ENCODE peak calls at places on chromosomes 13 and 19, in ten cellular contexts. One of them, this sample, is unnamed.
A peak's percentile ranks its signal among the peaks of the same experiment; 100 is the strongest.

GRCh38 chr13:71525004-71525403 is 342.0 kb downstream of the DACH1 start:
- DNase-seq in hippocampal formation: no peak
- DNase-seq in HTR-8/SVneo: no peak
- DNase-seq in RPMI7951: no peak
- DNase-seq in nucleus accumbens: no peak
- DNase-seq in NT2/D1: no peak
- DNase-seq in endothelial cell: no peak
- DNase-seq in AG09319: no peak
- DNase-seq in stimulated activated CD4-positive, alpha-beta T cell treated with anti-CD3 and anti-CD28 coated beads, Interleukin-1b, Interleukin-23, amount 100 ng/mL, for 24 hours: no peak
- DNase-seq in T-helper 17 cell: no peak
- DNase-seq in this sample: no peak

GRCh38 chr19:2277138-2277537 is 4.8 kb downstream of the PEAK3 start:
- DNase-seq in hippocampal formation: no peak
- DNase-seq in HTR-8/SVneo: no peak
- DNase-seq in RPMI7951: no peak
- DNase-seq in nucleus accumbens: no peak
- DNase-seq in NT2/D1: no peak
- DNase-seq in endothelial cell: no peak
- DNase-seq in AG09319: no peak
- DNase-seq in stimulated activated CD4-positive, alpha-beta T cell treated with anti-CD3 and anti-CD28 coated beads, Interleukin-1b, Interleukin-23, amount 100 ng/mL, for 24 hours: no peak
- DNase-seq in T-helper 17 cell: no peak
- DNase-seq in this sample: no peak

GRCh38 chr13:44294868-44295267 is 78.8 kb upstream of the SERP2 start:
- DNase-seq in hippocampal formation: no peak
- DNase-seq in HTR-8/SVneo: no peak
- DNase-seq in RPMI7951: no peak
- DNase-seq in nucleus accumbens: no peak
- DNase-seq in NT2/D1: no peak
- DNase-seq in endothelial cell: no peak
- DNase-seq in AG09319: no peak
- DNase-seq in stimulated activated CD4-positive, alpha-beta T cell treated with anti-CD3 and anti-CD28 coated beads, Interleukin-1b, Interleukin-23, amount 100 ng/mL, for 24 hours: no peak
- DNase-seq in T-helper 17 cell: no peak
- DNase-seq in this sample: no peak

GRCh38 chr19:19386373-19386869 is 19.1 kb upstream of the GATAD2A start:
- DNase-seq in hippocampal formation: no peak
- DNase-seq in HTR-8/SVneo: no peak
- DNase-seq in RPMI7951: no peak
- DNase-seq in nucleus accumbens: no peak
- DNase-seq in NT2/D1: no peak
- DNase-seq in endothelial cell: no peak
- DNase-seq in AG09319: no peak
- DNase-seq in stimulated activated CD4-positive, alpha-beta T cell treated with anti-CD3 and anti-CD28 coated beads, Interleukin-1b, Interleukin-23, amount 100 ng/mL, for 24 hours: no peak
- DNase-seq in T-helper 17 cell: peak; percentile 36
- DNase-seq in this sample: no peak

GRCh38 chr19:2037676-2038255 is 13.3 kb downstream of the MKNK2 start:
- DNase-seq in hippocampal formation: no peak
- DNase-seq in HTR-8/SVneo: no peak
- DNase-seq in RPMI7951: no peak
- DNase-seq in nucleus accumbens: no peak
- DNase-seq in NT2/D1: no peak
- DNase-seq in endothelial cell: no peak
- DNase-seq in AG09319: no peak
- DNase-seq in stimulated activated CD4-positive, alpha-beta T cell treated with anti-CD3 and anti-CD28 coated beads, Interleukin-1b, Interleukin-23, amount 100 ng/mL, for 24 hours: no peak
- DNase-seq in T-helper 17 cell: no peak
- DNase-seq in this sample: no peak

GRCh38 chr13:46170687-46171086 is 11.3 kb downstream of the LCP1 start:
- DNase-seq in hippocampal formation: no peak
- DNase-seq in HTR-8/SVneo: no peak
- DNase-seq in RPMI7951: peak; percentile 38
- DNase-seq in nucleus accumbens: no peak
- DNase-seq in NT2/D1: no peak
- DNase-seq in endothelial cell: peak; percentile 15
- DNase-seq in AG09319: no peak
- DNase-seq in stimulated activated CD4-positive, alpha-beta T cell treated with anti-CD3 and anti-CD28 coated beads, Interleukin-1b, Interleukin-23, amount 100 ng/mL, for 24 hours: no peak
- DNase-seq in T-helper 17 cell: peak; percentile 24
- DNase-seq in this sample: no peak

GRCh38 chr13:46906440-46906839 is 9.6 kb upstream of the HTR2A start:
- DNase-seq in hippocampal formation: no peak
- DNase-seq in HTR-8/SVneo: no peak
- DNase-seq in RPMI7951: no peak
- DNase-seq in nucleus accumbens: no peak
- DNase-seq in NT2/D1: no peak
- DNase-seq in endothelial cell: no peak
- DNase-seq in AG09319: no peak
- DNase-seq in stimulated activated CD4-positive, alpha-beta T cell treated with anti-CD3 and anti-CD28 coated beads, Interleukin-1b, Interleukin-23, amount 100 ng/mL, for 24 hours: no peak
- DNase-seq in T-helper 17 cell: no peak
- DNase-seq in this sample: no peak

GRCh38 chr19:10762656-10763055 is 44.8 kb downstream of the DNM2 start:
- DNase-seq in hippocampal formation: no peak
- DNase-seq in HTR-8/SVneo: no peak
- DNase-seq in RPMI7951: no peak
- DNase-seq in nucleus accumbens: no peak
- DNase-seq in NT2/D1: no peak
- DNase-seq in endothelial cell: no peak
- DNase-seq in AG09319: no peak
- DNase-seq in stimulated activated CD4-positive, alpha-beta T cell treated with anti-CD3 and anti-CD28 coated beads, Interleukin-1b, Interleukin-23, amount 100 ng/mL, for 24 hours: no peak
- DNase-seq in T-helper 17 cell: peak; percentile 19
- DNase-seq in this sample: no peak

GRCh38 chr19:2495130-2495641 is 19.3 kb downstream of the GADD45B start:
- DNase-seq in hippocampal formation: no peak
- DNase-seq in HTR-8/SVneo: no peak
- DNase-seq in RPMI7951: peak; percentile 82
- DNase-seq in nucleus accumbens: no peak
- DNase-seq in NT2/D1: no peak
- DNase-seq in endothelial cell: no peak
- DNase-seq in AG09319: no peak
- DNase-seq in stimulated activated CD4-positive, alpha-beta T cell treated with anti-CD3 and anti-CD28 coated beads, Interleukin-1b, Interleukin-23, amount 100 ng/mL, for 24 hours: no peak
- DNase-seq in T-helper 17 cell: peak; percentile 13
- DNase-seq in this sample: no peak

GRCh38 chr19:52336976-52337375 is 933 bp downstream of the ZNF610 start:
- DNase-seq in hippocampal formation: no peak
- DNase-seq in HTR-8/SVneo: no peak
- DNase-seq in RPMI7951: no peak
- DNase-seq in nucleus accumbens: no peak
- DNase-seq in NT2/D1: no peak
- DNase-seq in endothelial cell: peak; percentile 4
- DNase-seq in AG09319: no peak
- DNase-seq in stimulated activated CD4-positive, alpha-beta T cell treated with anti-CD3 and anti-CD28 coated beads, Interleukin-1b, Interleukin-23, amount 100 ng/mL, for 24 hours: no peak
- DNase-seq in T-helper 17 cell: no peak
- DNase-seq in this sample: no peak

GRCh38 chr13:31749929-31750328 is 10.6 kb downstream of the RXFP2 start:
- DNase-seq in hippocampal formation: no peak
- DNase-seq in HTR-8/SVneo: peak; percentile 41
- DNase-seq in RPMI7951: peak; percentile 88
- DNase-seq in nucleus accumbens: no peak
- DNase-seq in NT2/D1: no peak
- DNase-seq in endothelial cell: no peak
- DNase-seq in AG09319: peak; percentile 50
- DNase-seq in stimulated activated CD4-positive, alpha-beta T cell treated with anti-CD3 and anti-CD28 coated beads, Interleukin-1b, Interleukin-23, amount 100 ng/mL, for 24 hours: no peak
- DNase-seq in T-helper 17 cell: no peak
- DNase-seq in this sample: no peak

GRCh38 chr13:20704459-20705069 is 1.1 kb downstream of the IL17D start:
- DNase-seq in hippocampal formation: no peak
- DNase-seq in HTR-8/SVneo: no peak
- DNase-seq in RPMI7951: no peak
- DNase-seq in nucleus accumbens: no peak
- DNase-seq in NT2/D1: no peak
- DNase-seq in endothelial cell: no peak
- DNase-seq in AG09319: no peak
- DNase-seq in stimulated activated CD4-positive, alpha-beta T cell treated with anti-CD3 and anti-CD28 coated beads, Interleukin-1b, Interleukin-23, amount 100 ng/mL, for 24 hours: no peak
- DNase-seq in T-helper 17 cell: no peak
- DNase-seq in this sample: no peak

GRCh38 chr19:41871573-41872383 is 5.3 kb upstream of the CD79A start:
- DNase-seq in hippocampal formation: no peak
- DNase-seq in HTR-8/SVneo: no peak
- DNase-seq in RPMI7951: no peak
- DNase-seq in nucleus accumbens: no peak
- DNase-seq in NT2/D1: no peak
- DNase-seq in endothelial cell: no peak
- DNase-seq in AG09319: no peak
- DNase-seq in stimulated activated CD4-positive, alpha-beta T cell treated with anti-CD3 and anti-CD28 coated beads, Interleukin-1b, Interleukin-23, amount 100 ng/mL, for 24 hours: peak; percentile 54
- DNase-seq in T-helper 17 cell: peak; percentile 47
- DNase-seq in this sample: no peak

GRCh38 chr13:59877933-59878332 is 285.8 kb downstream of the DIAPH3 start:
- DNase-seq in hippocampal formation: no peak
- DNase-seq in HTR-8/SVneo: no peak
- DNase-seq in RPMI7951: no peak
- DNase-seq in nucleus accumbens: no peak
- DNase-seq in NT2/D1: no peak
- DNase-seq in endothelial cell: no peak
- DNase-seq in AG09319: peak; percentile 20
- DNase-seq in stimulated activated CD4-positive, alpha-beta T cell treated with anti-CD3 and anti-CD28 coated beads, Interleukin-1b, Interleukin-23, amount 100 ng/mL, for 24 hours: no peak
- DNase-seq in T-helper 17 cell: no peak
- DNase-seq in this sample: no peak

GRCh38 chr19:50796634-50797428 is 6.6 kb downstream of the ACP4 start:
- DNase-seq in hippocampal formation: no peak
- DNase-seq in HTR-8/SVneo: no peak
- DNase-seq in RPMI7951: no peak
- DNase-seq in nucleus accumbens: no peak
- DNase-seq in NT2/D1: no peak
- DNase-seq in endothelial cell: no peak
- DNase-seq in AG09319: no peak
- DNase-seq in stimulated activated CD4-positive, alpha-beta T cell treated with anti-CD3 and anti-CD28 coated beads, Interleukin-1b, Interleukin-23, amount 100 ng/mL, for 24 hours: no peak
- DNase-seq in T-helper 17 cell: no peak
- DNase-seq in this sample: no peak

GRCh38 chr19:58356236-58356970 is 3.1 kb upstream of the A1BG start:
- DNase-seq in hippocampal formation: no peak
- DNase-seq in HTR-8/SVneo: no peak
- DNase-seq in RPMI7951: no peak
- DNase-seq in nucleus accumbens: no peak
- DNase-seq in NT2/D1: no peak
- DNase-seq in endothelial cell: no peak
- DNase-seq in AG09319: no peak
- DNase-seq in stimulated activated CD4-positive, alpha-beta T cell treated with anti-CD3 and anti-CD28 coated beads, Interleukin-1b, Interleukin-23, amount 100 ng/mL, for 24 hours: no peak
- DNase-seq in T-helper 17 cell: no peak
- DNase-seq in this sample: peak; percentile 62

GRCh38 chr19:944663-945241 is 18.9 kb downstream of the ARID3A start:
- DNase-seq in hippocampal formation: no peak
- DNase-seq in HTR-8/SVneo: no peak
- DNase-seq in RPMI7951: no peak
- DNase-seq in nucleus accumbens: no peak
- DNase-seq in NT2/D1: no peak
- DNase-seq in endothelial cell: no peak
- DNase-seq in AG09319: no peak
- DNase-seq in stimulated activated CD4-positive, alpha-beta T cell treated with anti-CD3 and anti-CD28 coated beads, Interleukin-1b, Interleukin-23, amount 100 ng/mL, for 24 hours: no peak
- DNase-seq in T-helper 17 cell: no peak
- DNase-seq in this sample: no peak

GRCh38 chr13:33798023-33798422 is 19.9 kb upstream of the RFC3 start:
- DNase-seq in hippocampal formation: no peak
- DNase-seq in HTR-8/SVneo: no peak
- DNase-seq in RPMI7951: no peak
- DNase-seq in nucleus accumbens: no peak
- DNase-seq in NT2/D1: no peak
- DNase-seq in endothelial cell: no peak
- DNase-seq in AG09319: no peak
- DNase-seq in stimulated activated CD4-positive, alpha-beta T cell treated with anti-CD3 and anti-CD28 coated beads, Interleukin-1b, Interleukin-23, amount 100 ng/mL, for 24 hours: no peak
- DNase-seq in T-helper 17 cell: no peak
- DNase-seq in this sample: no peak

GRCh38 chr13:49610176-49610575 is 18.1 kb upstream of the ARL11 start:
- DNase-seq in hippocampal formation: no peak
- DNase-seq in HTR-8/SVneo: no peak
- DNase-seq in RPMI7951: no peak
- DNase-seq in nucleus accumbens: no peak
- DNase-seq in NT2/D1: no peak
- DNase-seq in endothelial cell: no peak
- DNase-seq in AG09319: no peak
- DNase-seq in stimulated activated CD4-positive, alpha-beta T cell treated with anti-CD3 and anti-CD28 coated beads, Interleukin-1b, Interleukin-23, amount 100 ng/mL, for 24 hours: no peak
- DNase-seq in T-helper 17 cell: no peak
- DNase-seq in this sample: no peak

GRCh38 chr19:17026706-17027427 is at the start of gene CPAMD8:
- DNase-seq in hippocampal formation: no peak
- DNase-seq in HTR-8/SVneo: no peak
- DNase-seq in RPMI7951: no peak
- DNase-seq in nucleus accumbens: no peak
- DNase-seq in NT2/D1: no peak
- DNase-seq in endothelial cell: no peak
- DNase-seq in AG09319: no peak
- DNase-seq in stimulated activated CD4-positive, alpha-beta T cell treated with anti-CD3 and anti-CD28 coated beads, Interleukin-1b, Interleukin-23, amount 100 ng/mL, for 24 hours: no peak
- DNase-seq in T-helper 17 cell: no peak
- DNase-seq in this sample: no peak

This sample was measured in retina.